ENCODE peak calls at places on chromosomes 5 and 9, in seven cellular contexts. Y is psoas muscle, B is foreskin fibroblast, W is activated T-cell treated with anti-CD3 and anti-CD28 coated beads for 24 hours, H is NCI-H774, I is fibroblast of lung, V is mucosa of gallbladder. S is an unnamed sample.
A peak's percentile ranks its signal among the peaks of the same experiment; 100 is the strongest.

GRCh38 chr5:179421156-179421895 is 76.1 kb upstream of the ADAMTS2 start:
- DNase-seq in Y (no peak), B (no peak), W (no peak), H (no peak), I (no peak), V (no peak), S (no peak)

GRCh38 chr9:134267305-134268265 is 58.7 kb upstream of the RXRA start:
- DNase-seq in Y (no peak), B (no peak), W (no peak), H (no peak), I (no peak), V (no peak), S (no peak)

GRCh38 chr5:121053055-121053985 is 589.2 kb downstream of the PRR16 start:
- DNase-seq in Y (no peak), B (no peak), W (no peak), H (no peak), I (peak; percentile 3), V (no peak), S (no peak)

GRCh38 chr9:133054966-133055365 is 6.8 kb upstream of the CEL start:
- DNase-seq in Y (peak; percentile 85), B (peak; percentile 95), W (no peak), H (no peak), I (peak; percentile 8), V (no peak), S (no peak)

GRCh38 chr5:150307617-150308426 is 5.1 kb upstream of the ARSI start:
- DNase-seq in Y (no peak), B (no peak), W (no peak), H (no peak), I (no peak), V (no peak), S (no peak)

GRCh38 chr5:83026930-83027687 is 50.1 kb downstream of the TMEM167A start:
- DNase-seq in Y (no peak), B (no peak), W (no peak), H (no peak), I (peak; percentile 42), V (no peak), S (no peak)

GRCh38 chr5:7802855-7803254 is 48.1 kb downstream of the CFAP90 start:
- DNase-seq in Y (no peak), B (no peak), W (no peak), H (no peak), I (no peak), V (no peak), S (no peak)

GRCh38 chr9:114004221-114004716 is 73.8 kb downstream of the AMBP start:
- DNase-seq in Y (peak; percentile 68), B (no peak), W (no peak), H (no peak), I (no peak), V (peak; percentile 56), S (no peak)

GRCh38 chr5:84383816-84384603 is 670 bp downstream of the EDIL3 start:
- DNase-seq in Y (peak; percentile 42), B (no peak), W (no peak), H (peak; percentile 19), I (peak; percentile 53), V (no peak), S (no peak)

GRCh38 chr5:103532116-103532734 is 30.4 kb downstream of the NUDT12 start:
- DNase-seq in Y (no peak), B (no peak), W (no peak), H (no peak), I (no peak), V (no peak), S (no peak)

GRCh38 chr9:36396985-36397384 is 3.1 kb downstream of the RNF38 start:
- DNase-seq in Y (no peak), B (peak; percentile 35), W (no peak), H (no peak), I (peak; percentile 44), V (no peak), S (no peak)

GRCh38 chr9:133285252-133285775 is 10.3 kb upstream of the ABO start:
- DNase-seq in Y (no peak), B (no peak), W (no peak), H (no peak), I (no peak), V (no peak), S (no peak)

GRCh38 chr9:23117621-23118020 is 671.0 kb downstream of the DMRTA1 start:
- DNase-seq in Y (no peak), B (no peak), W (no peak), H (no peak), I (peak; percentile 5), V (no peak), S (no peak)

GRCh38 chr5:112549127-112549526 is 130.1 kb upstream of the EPB41L4A start:
- DNase-seq in Y (no peak), B (no peak), W (no peak), H (no peak), I (no peak), V (no peak), S (no peak)